ENCODE peak calls at places on chromosome 17, in five cellular contexts. K is HEK293T, O is fibroblast of lung, D is RCC 7860, E is Daoy. V is an unnamed sample.
A peak's percentile ranks its signal among the peaks of the same experiment; 100 is the strongest.

GRCh38 chr17:30278032-30278431 is 13.7 kb downstream of the BLMH start:
- DNase-seq in K (peak; percentile 13), O (peak; percentile 50), D (no peak), E (no peak), V (no peak)

GRCh38 chr17:45900136-45900535 is 5.8 kb downstream of the MAPT start:
- DNase-seq in K (no peak), O (no peak), D (no peak), E (no peak), V (no peak)

GRCh38 chr17:44947461-44948314 is at the start of gene KIF18B:
- DNase-seq in K (peak; percentile 94), O (peak; percentile 95), D (peak; percentile 96), E (peak; percentile 98), V (peak; percentile 100)

GRCh38 chr17:74552037-74552436 is 6.1 kb upstream of the CD300C start:
- DNase-seq in K (no peak), O (no peak), D (no peak), E (peak; percentile 59), V (no peak)

GRCh38 chr17:36808181-36808661 is 129.1 kb upstream of the LHX1 start:
- DNase-seq in K (peak; percentile 16), O (no peak), D (no peak), E (peak; percentile 46), V (no peak)

GRCh38 chr17:36610472-36610871 is 9.1 kb downstream of the MRM1 start:
- DNase-seq in K (no peak), O (no peak), D (no peak), E (no peak), V (no peak)

GRCh38 chr17:7834554-7834890 is 505 bp downstream of the KDM6B start:
- DNase-seq in K (no peak), O (peak; percentile 51), D (no peak), E (peak; percentile 39), V (no peak)

GRCh38 chr17:65797809-65798208 is 236.4 kb upstream of the AXIN2 start:
- DNase-seq in K (peak; percentile 50), O (peak; percentile 7), D (no peak), E (peak; percentile 26), V (no peak)

GRCh38 chr17:1673041-1673790 is 11.5 kb downstream of the PRPF8 start:
- DNase-seq in K (no peak), O (no peak), D (no peak), E (no peak), V (no peak)

GRCh38 chr17:66135219-66135618 is 56.7 kb downstream of the CEP112 start:
- DNase-seq in K (no peak), O (no peak), D (no peak), E (no peak), V (no peak)

GRCh38 chr17:10754109-10754508 is 24.3 kb upstream of the TMEM220 start:
- DNase-seq in K (peak; percentile 55), O (peak; percentile 16), D (no peak), E (peak; percentile 65), V (peak; percentile 35)

GRCh38 chr17:60087882-60088669 is 9.4 kb upstream of the HEATR6 start:
- DNase-seq in K (peak; percentile 72), O (peak; percentile 41), D (no peak), E (peak; percentile 74), V (peak; percentile 95)

GRCh38 chr17:74243013-74243755 is 29.8 kb downstream of the TTYH2 start:
- DNase-seq in K (no peak), O (no peak), D (no peak), E (no peak), V (no peak)

GRCh38 chr17:18257747-18258355 is 687 bp downstream of the FLII start:
- DNase-seq in K (peak; percentile 51), O (peak; percentile 71), D (peak; percentile 67), E (peak; percentile 82), V (peak; percentile 100)

GRCh38 chr17:73592531-73592961 is 51.7 kb downstream of the SDK2 start:
- DNase-seq in K (no peak), O (no peak), D (no peak), E (no peak), V (no peak)

GRCh38 chr17:42249681-42250446 is 26.3 kb downstream of the STAT5B start:
- DNase-seq in K (no peak), O (no peak), D (no peak), E (no peak), V (no peak)

GRCh38 chr17:79851461-79851817 is 12.2 kb upstream of the CBX4 start:
- DNase-seq in K (no peak), O (no peak), D (peak; percentile 54), E (peak; percentile 37), V (no peak)

GRCh38 chr17:65552214-65552613 is 9.2 kb downstream of the AXIN2 start:
- DNase-seq in K (no peak), O (no peak), D (no peak), E (no peak), V (no peak)

GRCh38 chr17:44004077-44004760 is at the start of gene NAGS:
- DNase-seq in K (no peak), O (peak; percentile 49), D (no peak), E (no peak), V (no peak)

GRCh38 chr17:58615768-58616659 is 75.8 kb downstream of the TEX14 start:
- DNase-seq in K (no peak), O (no peak), D (no peak), E (peak; percentile 4), V (no peak)

GRCh38 chr17:32569171-32570080 is 82.6 kb downstream of the CDK5R1 start:
- DNase-seq in K (no peak), O (no peak), D (peak; percentile 16), E (peak; percentile 73), V (peak; percentile 12)

GRCh38 chr17:67071595-67071994 is 27.2 kb downstream of the CACNG1 start:
- DNase-seq in K (no peak), O (no peak), D (no peak), E (no peak), V (no peak)

GRCh38 chr17:78374189-78374588 is 4.3 kb upstream of the PGS1 start:
- DNase-seq in K (no peak), O (no peak), D (no peak), E (no peak), V (no peak)

GRCh38 chr17:64777413-64778101 is 115.5 kb upstream of the SMURF2 start:
- DNase-seq in K (no peak), O (no peak), D (no peak), E (no peak), V (no peak)

V was measured in H54.